ENCODE peak calls at places on chromosomes 11 and 22, in four cellular contexts. L is neuronal stem cell, M is mesenchymal stem cell, A is IMR-90. U is an unnamed sample.

GRCh38 chr11:19315511-19315910 is 74.8 kb upstream of the E2F8 start:
- DNase-seq in M (no peak), L (no peak), A (no peak), U (no peak)

GRCh38 chr11:102633385-102634026 is 8.4 kb upstream of the MMP20 start:
- DNase-seq in M (no peak), A (no peak), L (no peak), U (no peak)

GRCh38 chr11:41431784-41432183 is 27.7 kb downstream of the LRRC4C start:
- DNase-seq in A (no peak), M (no peak), L (no peak), U (no peak)

GRCh38 chr11:122758974-122759373 is 79.3 kb upstream of the CRTAM start:
- DNase-seq in L (no peak), A (peak), M (no peak), U (no peak)

GRCh38 chr11:9210922-9211320 is 54.2 kb downstream of the DENND5A start:
- DNase-seq in M (peak), L (no peak), A (peak), U (no peak)

GRCh38 chr11:3970101-3970500 is 114.6 kb downstream of the STIM1 start:
- DNase-seq in A (no peak), L (no peak), M (no peak), U (no peak)

GRCh38 chr11:111355956-111356659 is 23.0 kb downstream of the POU2AF1 start:
- DNase-seq in A (no peak), M (no peak), L (no peak), U (no peak)

GRCh38 chr11:70912226-70912840 is 340.0 kb downstream of the SHANK2 start:
- DNase-seq in A (peak), L (no peak), M (peak), U (no peak)

GRCh38 chr22:20514658-20515406 is 7.4 kb downstream of the MED15 start:
- DNase-seq in M (peak), A (peak), L (no peak), U (peak)

GRCh38 chr11:87926250-87926970 is 248.8 kb downstream of the RAB38 start:
- DNase-seq in M (peak), A (peak), L (no peak), U (peak)

GRCh38 chr22:24805790-24806662 is at the start of gene SGSM1:
- DNase-seq in L (peak), M (peak), A (peak), U (peak)

GRCh38 chr11:35529971-35530495 is 4.6 kb upstream of the PAMR1 start:
- DNase-seq in A (peak), L (no peak), M (peak), U (no peak)

GRCh38 chr11:118929496-118930151 is 3.9 kb upstream of the BCL9L start:
- DNase-seq in L (peak), A (peak), M (peak), U (peak)

GRCh38 chr11:111077938-111078337 is 167.6 kb upstream of the POU2AF2 start:
- DNase-seq in A (peak), L (no peak), M (no peak), U (no peak)

GRCh38 chr11:2431395-2431794 is 12.9 kb downstream of the TRPM5 start:
- DNase-seq in A (no peak), M (no peak), L (no peak), U (no peak)

GRCh38 chr22:30266445-30267381 is at the start of gene OSM:
- DNase-seq in L (no peak), M (no peak), A (no peak), U (no peak)
- H4K8ac ChIP-seq in L (no peak), M (no peak), A (no peak), U (no peak)

DNA sequence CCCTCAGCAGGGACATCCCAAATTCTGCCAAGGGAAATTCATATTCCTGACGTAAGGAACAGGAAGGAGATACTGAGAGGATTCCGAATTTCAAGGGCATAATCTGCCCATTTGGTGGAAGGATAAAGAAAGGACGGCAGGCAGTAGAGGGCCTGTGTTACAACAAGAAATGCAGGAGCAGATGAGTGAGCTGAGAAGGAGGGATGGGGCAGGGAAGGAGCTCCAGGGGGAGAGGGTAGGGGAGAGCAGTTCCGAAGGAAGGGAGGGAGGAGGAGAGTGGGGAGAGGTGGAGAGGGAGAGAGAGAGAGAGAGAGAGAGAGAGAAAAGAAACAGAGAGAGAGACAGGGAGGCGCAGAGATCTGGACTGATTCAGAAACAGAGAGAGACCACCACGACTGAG is 851 bp downstream of the OPCML start:
- DNase-seq in A (no peak), L (no peak), M (no peak), U (no peak)
- H4K8ac ChIP-seq in A (no peak), L (no peak), M (no peak), U (no peak)

DNA sequence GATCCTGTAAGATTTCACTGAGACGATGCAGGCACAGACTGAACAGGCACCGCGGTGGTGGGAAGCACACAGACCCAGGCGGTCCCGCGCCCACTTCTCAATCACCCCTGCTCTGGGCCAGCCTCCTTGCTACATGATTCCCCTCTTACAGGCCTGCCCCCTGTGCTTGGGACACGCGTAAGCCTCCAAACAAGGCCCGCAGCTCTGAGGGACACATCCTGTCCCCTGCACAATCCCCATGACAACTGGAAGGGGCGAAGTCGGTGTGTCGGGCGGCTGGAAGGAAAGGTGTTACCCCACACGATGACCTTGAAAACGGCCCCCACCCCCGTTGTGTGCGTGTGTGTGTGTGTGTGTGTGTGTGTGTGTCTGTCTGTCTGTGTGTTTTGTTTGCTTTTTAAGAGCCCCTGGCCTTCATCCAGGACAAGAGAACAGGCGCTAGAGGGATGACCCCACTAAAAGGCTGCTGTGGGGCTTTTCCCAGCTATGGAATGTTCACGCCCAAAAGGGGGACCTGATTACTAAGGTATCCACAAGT is 13.1 kb downstream of the CELSR1 start:
- DNase-seq in M (no peak), L (no peak), A (no peak), U (no peak)
- H4K8ac ChIP-seq in M (no peak), L (no peak), A (no peak), U (no peak)

GRCh38 chr22:50000587-50001387 is 11.8 kb downstream of the IL17REL start:
- DNase-seq in L (no peak), M (no peak), A (no peak), U (no peak)
- H4K8ac ChIP-seq in L (peak), M (no peak), A (no peak), U (no peak)

DNA sequence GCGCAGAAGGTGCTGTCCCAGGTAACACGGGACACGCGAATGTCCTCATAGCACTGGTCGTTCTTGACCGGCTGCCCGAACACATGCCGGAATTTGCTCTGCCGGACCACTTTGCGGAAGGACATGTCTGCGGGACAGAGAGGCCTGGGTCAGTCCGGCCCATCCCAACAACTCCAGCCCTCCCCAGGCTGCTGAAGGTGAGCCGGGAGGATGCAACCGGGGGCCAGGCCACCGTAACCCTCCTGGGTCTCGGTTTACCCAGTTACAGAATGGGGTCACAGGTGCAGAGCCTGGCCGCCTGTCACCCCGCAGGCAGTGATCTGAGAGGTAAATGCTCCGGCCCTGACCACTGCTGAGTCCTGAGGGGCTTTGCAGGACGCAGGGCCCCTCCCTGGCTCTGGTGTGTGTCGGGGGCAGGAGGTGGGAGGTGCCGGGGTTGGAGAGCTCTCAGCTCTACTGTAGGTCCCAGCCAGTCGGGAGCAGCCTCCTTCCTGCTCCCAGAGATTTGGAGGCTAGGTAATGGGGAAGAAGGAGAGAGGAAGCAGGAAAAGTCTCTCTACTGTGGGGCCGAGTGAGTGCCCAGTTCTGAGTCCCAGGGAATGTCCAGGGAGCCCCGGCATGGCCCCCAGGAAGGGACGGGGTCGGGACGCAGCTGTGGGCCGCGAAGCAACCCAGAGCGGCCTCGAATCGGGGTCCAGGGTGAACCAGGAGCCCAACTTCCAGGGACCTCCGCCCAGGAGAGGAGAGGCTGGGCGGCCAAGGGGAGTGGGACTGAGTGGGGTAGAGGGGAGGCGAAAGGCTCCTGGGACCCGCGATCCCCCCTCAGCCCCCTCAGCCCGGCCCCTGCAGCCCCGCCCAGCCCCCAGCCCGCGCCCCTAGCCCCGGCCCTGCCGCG is 525 bp downstream of the CORO1B start:
- DNase-seq in L (no peak), M (peak), A (no peak), U (peak)
- H4K8ac ChIP-seq in L (no peak), M (peak), A (peak), U (peak)

DNA sequence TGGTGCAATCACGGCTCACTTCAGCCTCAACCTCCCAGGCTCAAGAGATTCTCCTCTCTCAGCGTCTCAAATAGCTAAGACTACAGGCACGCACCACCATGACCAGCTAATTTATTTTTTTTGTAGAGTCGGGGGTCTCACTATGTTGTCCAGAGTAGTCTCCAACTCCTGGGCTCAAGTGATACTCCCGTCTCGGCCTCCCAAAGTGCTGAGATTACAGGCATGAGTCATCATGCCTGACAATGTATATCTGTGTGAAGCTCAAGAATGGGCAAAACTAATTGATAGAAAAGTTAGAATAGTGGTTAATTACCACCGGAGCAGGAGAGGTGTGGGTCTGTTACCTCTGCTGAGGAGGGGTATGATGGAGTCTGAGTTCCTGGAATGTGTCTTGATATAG is 9.1 kb upstream of the SLC43A3 start:
- DNase-seq in A (no peak), L (no peak), M (no peak), U (no peak)
- H4K8ac ChIP-seq in A (no peak), L (no peak), M (no peak), U (no peak)

U was measured in trophoblast cell.